ENCODE peak calls at places on chromosomes 3 and 15, in nine cellular contexts. One of them, this sample, is unnamed.

GRCh38 chr3:158152186-158152585 is 42.3 kb downstream of the RSRC1 start:
- DNase-seq in cardiac muscle cell: no peak
- DNase-seq in spleen: no peak
- DNase-seq in keratinocyte: no peak
- DNase-seq in fibroblast of lung: peak; percentile 36
- DNase-seq in pancreas: no peak
- DNase-seq in uterus: no peak
- DNase-seq in naive thymus-derived CD4-positive, alpha-beta T cell: no peak
- DNase-seq in NT2/D1: no peak
- DNase-seq in this sample: no peak

GRCh38 chr3:156488771-156489170 is 66.1 kb downstream of the SSR3 start:
- DNase-seq in cardiac muscle cell: no peak
- DNase-seq in spleen: no peak
- DNase-seq in keratinocyte: no peak
- DNase-seq in fibroblast of lung: no peak
- DNase-seq in pancreas: no peak
- DNase-seq in uterus: no peak
- DNase-seq in naive thymus-derived CD4-positive, alpha-beta T cell: no peak
- DNase-seq in NT2/D1: no peak
- DNase-seq in this sample: no peak

GRCh38 chr3:30750967-30751366 is 143.5 kb downstream of the GADL1 start:
- DNase-seq in cardiac muscle cell: no peak
- DNase-seq in spleen: no peak
- DNase-seq in keratinocyte: no peak
- DNase-seq in fibroblast of lung: no peak
- DNase-seq in pancreas: peak; percentile 22
- DNase-seq in uterus: no peak
- DNase-seq in naive thymus-derived CD4-positive, alpha-beta T cell: no peak
- DNase-seq in NT2/D1: no peak
- DNase-seq in this sample: no peak

GRCh38 chr15:22979699-22980188 is 424 bp downstream of the CYFIP1 start:
- DNase-seq in cardiac muscle cell: peak; percentile 47
- DNase-seq in spleen: peak; percentile 75
- DNase-seq in keratinocyte: no peak
- DNase-seq in fibroblast of lung: no peak
- DNase-seq in pancreas: peak; percentile 65
- DNase-seq in uterus: peak; percentile 46
- DNase-seq in naive thymus-derived CD4-positive, alpha-beta T cell: peak; percentile 8
- DNase-seq in NT2/D1: no peak
- DNase-seq in this sample: no peak

GRCh38 chr3:121488628-121489027 is 57.2 kb downstream of the POLQ start:
- DNase-seq in cardiac muscle cell: peak; percentile 2
- DNase-seq in spleen: no peak
- DNase-seq in keratinocyte: no peak
- DNase-seq in fibroblast of lung: no peak
- DNase-seq in pancreas: no peak
- DNase-seq in uterus: no peak
- DNase-seq in naive thymus-derived CD4-positive, alpha-beta T cell: no peak
- DNase-seq in NT2/D1: no peak
- DNase-seq in this sample: no peak

GRCh38 chr15:63462053-63462452 is 42.3 kb upstream of the USP3 start:
- DNase-seq in cardiac muscle cell: no peak
- DNase-seq in spleen: no peak
- DNase-seq in keratinocyte: no peak
- DNase-seq in fibroblast of lung: peak; percentile 74
- DNase-seq in pancreas: no peak
- DNase-seq in uterus: no peak
- DNase-seq in naive thymus-derived CD4-positive, alpha-beta T cell: no peak
- DNase-seq in NT2/D1: no peak
- DNase-seq in this sample: no peak

GRCh38 chr15:36432162-36432561 is 147.3 kb upstream of the CDIN1 start:
- DNase-seq in cardiac muscle cell: no peak
- DNase-seq in spleen: no peak
- DNase-seq in keratinocyte: no peak
- DNase-seq in fibroblast of lung: peak; percentile 44
- DNase-seq in pancreas: no peak
- DNase-seq in uterus: no peak
- DNase-seq in naive thymus-derived CD4-positive, alpha-beta T cell: no peak
- DNase-seq in NT2/D1: no peak
- DNase-seq in this sample: no peak

GRCh38 chr15:73555080-73555479 is 78.1 kb downstream of the NPTN start:
- DNase-seq in cardiac muscle cell: no peak
- DNase-seq in spleen: no peak
- DNase-seq in keratinocyte: no peak
- DNase-seq in fibroblast of lung: no peak
- DNase-seq in pancreas: no peak
- DNase-seq in uterus: no peak
- DNase-seq in naive thymus-derived CD4-positive, alpha-beta T cell: no peak
- DNase-seq in NT2/D1: no peak
- DNase-seq in this sample: no peak

GRCh38 chr15:77032052-77032646 is 37.2 kb downstream of the PSTPIP1 start:
- DNase-seq in cardiac muscle cell: no peak
- DNase-seq in spleen: peak; percentile 71
- DNase-seq in keratinocyte: no peak
- DNase-seq in fibroblast of lung: no peak
- DNase-seq in pancreas: peak; percentile 27
- DNase-seq in uterus: peak; percentile 13
- DNase-seq in naive thymus-derived CD4-positive, alpha-beta T cell: no peak
- DNase-seq in NT2/D1: no peak
- DNase-seq in this sample: no peak

GRCh38 chr3:129429597-129429996 is 1.2 kb upstream of the EFCAB12 start:
- DNase-seq in cardiac muscle cell: no peak
- DNase-seq in spleen: peak; percentile 74
- DNase-seq in keratinocyte: no peak
- DNase-seq in fibroblast of lung: no peak
- DNase-seq in pancreas: no peak
- DNase-seq in uterus: no peak
- DNase-seq in naive thymus-derived CD4-positive, alpha-beta T cell: no peak
- DNase-seq in NT2/D1: no peak
- DNase-seq in this sample: no peak

GRCh38 chr15:37758412-37758811 is 176.0 kb upstream of the TMCO5A start:
- DNase-seq in cardiac muscle cell: no peak
- DNase-seq in spleen: no peak
- DNase-seq in keratinocyte: no peak
- DNase-seq in fibroblast of lung: no peak
- DNase-seq in pancreas: no peak
- DNase-seq in uterus: no peak
- DNase-seq in naive thymus-derived CD4-positive, alpha-beta T cell: no peak
- DNase-seq in NT2/D1: no peak
- DNase-seq in this sample: no peak

GRCh38 chr3:51434746-51435323 is 43.8 kb downstream of the RBM15B start:
- DNase-seq in cardiac muscle cell: peak; percentile 71
- DNase-seq in spleen: no peak
- DNase-seq in keratinocyte: peak; percentile 28
- DNase-seq in fibroblast of lung: peak; percentile 53
- DNase-seq in pancreas: no peak
- DNase-seq in uterus: no peak
- DNase-seq in naive thymus-derived CD4-positive, alpha-beta T cell: peak; percentile 59
- DNase-seq in NT2/D1: peak; percentile 49
- DNase-seq in this sample: peak; percentile 59

GRCh38 chr15:36832792-36833191 is 253.4 kb downstream of the CDIN1 start:
- DNase-seq in cardiac muscle cell: no peak
- DNase-seq in spleen: no peak
- DNase-seq in keratinocyte: no peak
- DNase-seq in fibroblast of lung: peak; percentile 14
- DNase-seq in pancreas: no peak
- DNase-seq in uterus: no peak
- DNase-seq in naive thymus-derived CD4-positive, alpha-beta T cell: no peak
- DNase-seq in NT2/D1: no peak
- DNase-seq in this sample: no peak

GRCh38 chr15:79615754-79616153 is 183.6 kb downstream of the MINAR1 start:
- DNase-seq in cardiac muscle cell: no peak
- DNase-seq in spleen: no peak
- DNase-seq in keratinocyte: no peak
- DNase-seq in fibroblast of lung: no peak
- DNase-seq in pancreas: peak; percentile 17
- DNase-seq in uterus: no peak
- DNase-seq in naive thymus-derived CD4-positive, alpha-beta T cell: no peak
- DNase-seq in NT2/D1: no peak
- DNase-seq in this sample: no peak

GRCh38 chr15:70647396-70647795 is 116.0 kb downstream of the UACA start:
- DNase-seq in cardiac muscle cell: no peak
- DNase-seq in spleen: no peak
- DNase-seq in keratinocyte: no peak
- DNase-seq in fibroblast of lung: no peak
- DNase-seq in pancreas: no peak
- DNase-seq in uterus: no peak
- DNase-seq in naive thymus-derived CD4-positive, alpha-beta T cell: no peak
- DNase-seq in NT2/D1: no peak
- DNase-seq in this sample: no peak

GRCh38 chr15:66858423-66859207 is 156.6 kb downstream of the SMAD6 start:
- DNase-seq in cardiac muscle cell: no peak
- DNase-seq in spleen: no peak
- DNase-seq in keratinocyte: no peak
- DNase-seq in fibroblast of lung: no peak
- DNase-seq in pancreas: no peak
- DNase-seq in uterus: no peak
- DNase-seq in naive thymus-derived CD4-positive, alpha-beta T cell: no peak
- DNase-seq in NT2/D1: no peak
- DNase-seq in this sample: no peak

DNA sequence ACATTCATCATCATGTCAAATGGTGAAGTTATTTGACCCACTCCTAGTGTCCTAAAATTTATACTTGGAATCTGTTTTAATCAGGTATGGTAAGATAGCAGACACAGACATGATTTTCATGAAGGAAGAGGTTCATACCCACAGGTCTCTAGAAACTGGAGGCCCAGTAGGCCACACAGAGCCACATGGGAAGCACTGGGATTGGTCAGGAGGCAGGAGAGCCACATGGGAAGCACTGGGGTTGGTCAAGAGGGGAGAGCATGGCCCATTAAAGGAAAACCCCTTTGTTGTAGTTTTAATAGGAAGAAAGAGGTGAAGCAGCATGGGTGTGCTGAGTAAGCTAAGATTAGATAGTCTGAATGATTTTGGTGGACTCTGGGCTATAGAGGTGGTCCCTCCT is 356.9 kb downstream of the MFSD1 start:
- DNase-seq in cardiac muscle cell: no peak
- DNase-seq in spleen: no peak
- DNase-seq in keratinocyte: no peak
- DNase-seq in fibroblast of lung: no peak
- DNase-seq in pancreas: no peak
- DNase-seq in uterus: no peak
- DNase-seq in naive thymus-derived CD4-positive, alpha-beta T cell: no peak
- DNase-seq in NT2/D1: no peak
- DNase-seq in this sample: no peak
- H3K9me3 ChIP-seq in cardiac muscle cell: no peaks in the 10 kb centered on the region
- H3K9me3 ChIP-seq in spleen: no peaks in the 10 kb centered on the region
- H3K9me3 ChIP-seq in keratinocyte: no peaks in the 10 kb centered on the region
- H3K9me3 ChIP-seq in fibroblast of lung: no peaks in the 10 kb centered on the region
- H3K9me3 ChIP-seq in pancreas: no peaks in the 10 kb centered on the region
- H3K9me3 ChIP-seq in uterus: no peaks in the 10 kb centered on the region
- H3K9me3 ChIP-seq in naive thymus-derived CD4-positive, alpha-beta T cell: no peaks in the 10 kb centered on the region
- H3K9me3 ChIP-seq in NT2/D1: no peaks in the 10 kb centered on the region
- H3K9me3 ChIP-seq in this sample: peaks cover 2% of the 10 kb centered on the region

DNA sequence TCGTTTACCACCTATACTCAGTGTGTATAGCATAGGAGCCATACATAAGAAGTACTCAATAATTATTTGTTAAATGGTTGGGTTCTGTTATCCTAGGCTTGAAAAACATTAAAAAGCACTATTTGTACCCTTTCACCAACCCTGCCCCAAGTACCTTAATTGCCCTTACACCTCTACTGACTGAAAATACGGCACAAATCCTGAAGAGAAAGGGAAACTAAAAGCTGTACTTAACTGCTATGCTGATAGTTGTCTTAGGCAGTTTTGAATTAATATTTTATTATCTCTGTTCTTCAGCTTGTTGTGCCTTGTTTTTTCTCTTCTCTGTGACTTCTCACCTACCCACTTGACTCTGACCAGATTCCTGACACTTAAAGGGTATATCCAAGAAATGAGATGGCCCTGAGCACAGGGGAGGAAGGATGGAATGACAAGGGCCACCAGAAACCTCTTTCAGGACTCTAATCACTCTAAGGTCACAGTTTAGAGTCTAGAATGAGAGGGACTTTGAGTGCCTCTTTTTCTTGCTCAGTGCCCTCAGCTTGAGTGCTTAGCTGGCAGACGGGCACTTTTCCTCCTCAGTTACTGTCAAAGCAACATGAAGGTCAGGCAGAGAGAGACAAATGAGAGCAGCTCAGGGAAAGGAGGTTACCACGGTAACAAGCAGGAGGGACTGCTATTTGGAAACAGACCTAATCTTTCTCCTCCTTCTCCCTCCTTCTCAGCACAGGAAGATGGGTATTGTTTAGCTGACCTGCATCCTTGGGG is 136.5 kb downstream of the ZNF609 start:
- DNase-seq in cardiac muscle cell: peak; percentile 84
- DNase-seq in spleen: no peak
- DNase-seq in keratinocyte: no peak
- DNase-seq in fibroblast of lung: peak; percentile 62
- DNase-seq in pancreas: no peak
- DNase-seq in uterus: no peak
- DNase-seq in naive thymus-derived CD4-positive, alpha-beta T cell: peak; percentile 63
- DNase-seq in NT2/D1: peak; percentile 68
- DNase-seq in this sample: peak; percentile 49
- H3K4me3 ChIP-seq in cardiac muscle cell: no peak overlapping the region
- H3K4me3 ChIP-seq in spleen: no peak overlapping the region
- H3K4me3 ChIP-seq in keratinocyte: no peak overlapping the region
- H3K4me3 ChIP-seq in fibroblast of lung: no peak overlapping the region
- H3K4me3 ChIP-seq in pancreas: no peak overlapping the region
- H3K4me3 ChIP-seq in uterus: no peak overlapping the region
- H3K4me3 ChIP-seq in naive thymus-derived CD4-positive, alpha-beta T cell: peak overlapping the region; percentile 47
- H3K4me3 ChIP-seq in NT2/D1: no peak overlapping the region
- H3K4me3 ChIP-seq in this sample: no peak overlapping the region

GRCh38 chr15:25773248-25773647 is 89.9 kb downstream of the ATP10A start:
- DNase-seq in cardiac muscle cell: no peak
- DNase-seq in spleen: no peak
- DNase-seq in keratinocyte: no peak
- DNase-seq in fibroblast of lung: no peak
- DNase-seq in pancreas: no peak
- DNase-seq in uterus: no peak
- DNase-seq in naive thymus-derived CD4-positive, alpha-beta T cell: no peak
- DNase-seq in NT2/D1: no peak
- DNase-seq in this sample: no peak
- H3K9me3 ChIP-seq in cardiac muscle cell: no peaks in the 10 kb centered on the region
- H3K9me3 ChIP-seq in spleen: no peaks in the 10 kb centered on the region
- H3K9me3 ChIP-seq in keratinocyte: no peaks in the 10 kb centered on the region
- H3K9me3 ChIP-seq in fibroblast of lung: no peaks in the 10 kb centered on the region
- H3K9me3 ChIP-seq in pancreas: no peaks in the 10 kb centered on the region
- H3K9me3 ChIP-seq in uterus: no peaks in the 10 kb centered on the region
- H3K9me3 ChIP-seq in naive thymus-derived CD4-positive, alpha-beta T cell: no peaks in the 10 kb centered on the region
- H3K9me3 ChIP-seq in NT2/D1: no peaks in the 10 kb centered on the region
- H3K9me3 ChIP-seq in this sample: no peaks in the 10 kb centered on the region

DNA sequence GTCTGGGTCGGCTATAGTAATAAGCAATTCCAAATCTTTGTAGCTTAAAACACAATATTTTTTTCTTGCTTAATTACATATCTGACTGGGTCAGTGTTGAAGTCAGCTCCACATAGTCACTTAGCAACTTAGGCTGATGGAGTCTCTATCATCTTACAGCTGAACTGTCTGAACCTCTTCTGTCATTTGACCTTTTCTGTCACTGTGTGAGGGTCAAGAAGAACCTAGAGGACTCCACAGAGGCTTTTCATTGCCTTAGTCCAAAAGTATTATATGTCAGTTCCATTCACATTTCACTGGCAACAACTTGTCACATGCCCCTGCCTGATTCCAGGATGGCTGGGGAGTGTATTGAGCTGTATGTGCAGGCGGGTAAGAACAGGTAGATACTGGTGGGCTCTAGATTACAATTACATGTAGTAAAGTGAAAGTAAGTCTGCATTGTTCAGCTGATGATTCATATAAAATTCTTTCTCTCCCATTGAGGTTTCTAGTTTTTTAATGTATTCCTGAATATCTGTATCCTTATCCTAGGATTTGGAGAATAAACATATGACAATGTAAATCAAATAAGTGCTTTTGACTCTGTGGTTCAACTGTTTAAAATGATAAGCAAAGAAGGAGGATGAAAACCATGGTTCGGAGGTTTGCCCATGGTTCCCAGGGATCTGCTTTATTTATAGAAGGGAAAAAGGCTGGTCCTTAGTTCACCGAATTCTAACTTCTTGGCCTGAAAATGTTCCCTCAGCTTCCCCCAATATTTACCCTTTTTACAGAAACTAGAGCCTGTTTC is 5.8 kb upstream of the ARPP21 start:
- DNase-seq in cardiac muscle cell: no peak
- DNase-seq in spleen: no peak
- DNase-seq in keratinocyte: no peak
- DNase-seq in fibroblast of lung: no peak
- DNase-seq in pancreas: no peak
- DNase-seq in uterus: no peak
- DNase-seq in naive thymus-derived CD4-positive, alpha-beta T cell: no peak
- DNase-seq in NT2/D1: no peak
- DNase-seq in this sample: no peak
- H3K4me3 ChIP-seq in cardiac muscle cell: no peak overlapping the region
- H3K4me3 ChIP-seq in spleen: no peak overlapping the region
- H3K4me3 ChIP-seq in keratinocyte: no peak overlapping the region
- H3K4me3 ChIP-seq in fibroblast of lung: no peak overlapping the region
- H3K4me3 ChIP-seq in pancreas: no peak overlapping the region
- H3K4me3 ChIP-seq in uterus: no peak overlapping the region
- H3K4me3 ChIP-seq in naive thymus-derived CD4-positive, alpha-beta T cell: no peak overlapping the region
- H3K4me3 ChIP-seq in NT2/D1: no peak overlapping the region
- H3K4me3 ChIP-seq in this sample: no peak overlapping the region

This sample was measured in WERI-Rb-1.